ENCODE peak calls at places on chromosomes 5 and 9, in ten cellular contexts. D, V, Q, Z, G, Y, O, B, J and L are unnamed samples.

GRCh38 chr5:55866485-55866884 is 15.3 kb downstream of the IL31RA start:
- DNase-seq in D (no peak), V (no peak), Q (no peak), Z (no peak), G (no peak), Y (no peak), O (no peak), B (no peak), J (no peak), L (no peak)

GRCh38 chr5:142358648-142359047 is 33.8 kb upstream of the SPRY4 start:
- DNase-seq in D (no peak), V (no peak), Q (no peak), Z (no peak), G (no peak), Y (no peak), O (peak), B (no peak), J (no peak), L (no peak)

GRCh38 chr5:997001-997474 is 11.6 kb upstream of the NKD2 start:
- DNase-seq in D (no peak), V (peak), Q (no peak), Z (no peak), G (peak), Y (peak), O (peak), B (no peak), J (peak), L (no peak)

GRCh38 chr5:39730011-39730410 is 305.2 kb upstream of the DAB2 start:
- DNase-seq in D (no peak), V (peak), Q (no peak), Z (no peak), G (peak), Y (no peak), O (no peak), B (no peak), J (no peak), L (no peak)

GRCh38 chr5:154829589-154830218 is 20.7 kb downstream of the FAXDC2 start:
- DNase-seq in D (no peak), V (peak), Q (peak), Z (peak), G (peak), Y (no peak), O (no peak), B (no peak), J (no peak), L (peak)

GRCh38 chr5:132204330-132204729 is 23.3 kb downstream of the P4HA2 start:
- DNase-seq in D (no peak), V (no peak), Q (no peak), Z (no peak), G (no peak), Y (no peak), O (no peak), B (no peak), J (no peak), L (no peak)

GRCh38 chr5:151121652-151122051 is 35.9 kb downstream of the ANXA6 start:
- DNase-seq in D (no peak), V (no peak), Q (no peak), Z (no peak), G (no peak), Y (no peak), O (no peak), B (no peak), J (no peak), L (no peak)

GRCh38 chr5:147887026-147887627 is 8.6 kb downstream of the SCGB3A2 start:
- DNase-seq in D (peak), V (peak), Q (peak), Z (peak), G (peak), Y (no peak), O (no peak), B (peak), J (peak), L (peak)

GRCh38 chr9:90044263-90044662 is 439.5 kb downstream of the GADD45G start:
- DNase-seq in D (no peak), V (peak), Q (no peak), Z (no peak), G (no peak), Y (no peak), O (no peak), B (no peak), J (no peak), L (no peak)

GRCh38 chr5:137096149-137097103 is 402.7 kb downstream of the SPOCK1 start:
- DNase-seq in D (no peak), V (no peak), Q (peak), Z (no peak), G (no peak), Y (no peak), O (no peak), B (no peak), J (no peak), L (no peak)

GRCh38 chr5:56525117-56525516 is 290.2 kb upstream of the MAP3K1 start:
- DNase-seq in D (no peak), V (no peak), Q (peak), Z (peak), G (peak), Y (no peak), O (no peak), B (no peak), J (no peak), L (peak)

GRCh38 chr9:26477963-26478362 is 414.6 kb downstream of the CAAP1 start:
- DNase-seq in D (no peak), V (no peak), Q (no peak), Z (no peak), G (no peak), Y (no peak), O (no peak), B (no peak), J (no peak), L (no peak)

GRCh38 chr9:100589582-100589981 is 11.7 kb downstream of the CAVIN4 start:
- DNase-seq in D (no peak), V (no peak), Q (peak), Z (no peak), G (peak), Y (no peak), O (no peak), B (no peak), J (peak), L (no peak)

GRCh38 chr5:10466446-10467073 is 24.9 kb downstream of the ROPN1L start:
- DNase-seq in D (no peak), V (no peak), Q (no peak), Z (no peak), G (no peak), Y (no peak), O (no peak), B (no peak), J (no peak), L (no peak)

GRCh38 chr9:107438211-107439030 is 51.1 kb downstream of the KLF4 start:
- DNase-seq in D (no peak), V (no peak), Q (peak), Z (no peak), G (no peak), Y (no peak), O (no peak), B (peak), J (no peak), L (no peak)

GRCh38 chr5:179297486-179298180 is 47.6 kb downstream of the ADAMTS2 start:
- DNase-seq in D (no peak), V (no peak), Q (no peak), Z (no peak), G (no peak), Y (no peak), O (peak), B (no peak), J (no peak), L (no peak)

GRCh38 chr5:9624196-9624947 is 5.8 kb downstream of the TAS2R1 start:
- DNase-seq in D (no peak), V (no peak), Q (peak), Z (no peak), G (peak), Y (no peak), O (no peak), B (no peak), J (peak), L (no peak)

GRCh38 chr5:156589859-156590216 is 260.3 kb upstream of the PPP1R2B start:
- DNase-seq in D (no peak), V (no peak), Q (no peak), Z (no peak), G (no peak), Y (no peak), O (no peak), B (no peak), J (no peak), L (no peak)

GRCh38 chr5:112986224-112986623 is 9.6 kb downstream of the DCP2 start:
- DNase-seq in D (no peak), V (no peak), Q (no peak), Z (no peak), G (no peak), Y (no peak), O (no peak), B (no peak), J (no peak), L (no peak)

GRCh38 chr5:56050566-56051292 is 56.0 kb upstream of the IL6ST start:
- DNase-seq in D (no peak), V (no peak), Q (no peak), Z (no peak), G (no peak), Y (no peak), O (no peak), B (no peak), J (peak), L (no peak)

GRCh38 chr9:715310-715709 is 126.2 kb upstream of the DMRT1 start:
- DNase-seq in D (no peak), V (no peak), Q (no peak), Z (no peak), G (no peak), Y (no peak), O (no peak), B (no peak), J (no peak), L (no peak)

GRCh38 chr5:71924980-71925379 is 182.3 kb upstream of the MAP1B start:
- DNase-seq in D (no peak), V (peak), Q (peak), Z (no peak), G (no peak), Y (no peak), O (no peak), B (no peak), J (peak), L (peak)

GRCh38 chr5:11903614-11904269 is 504 bp downstream of the CTNND2 start:
- DNase-seq in D (peak), V (peak), Q (peak), Z (peak), G (peak), Y (peak), O (peak), B (peak), J (no peak), L (no peak)

GRCh38 chr9:122562134-122562760 is 9.3 kb downstream of the OR1N2 start:
- DNase-seq in D (no peak), V (no peak), Q (no peak), Z (no peak), G (no peak), Y (no peak), O (no peak), B (no peak), J (no peak), L (no peak)

GRCh38 chr5:168324864-168325615 is 33.6 kb downstream of the WWC1 start:
- DNase-seq in D (peak), V (peak), Q (peak), Z (peak), G (peak), Y (no peak), O (no peak), B (peak), J (no peak), L (peak)

GRCh38 chr5:101679816-101680215 is 616.3 kb downstream of the SLCO4C1 start:
- DNase-seq in D (no peak), V (peak), Q (peak), Z (no peak), G (peak), Y (no peak), O (no peak), B (no peak), J (peak), L (no peak)

GRCh38 chr9:104896131-104896530 is 31.8 kb downstream of the ABCA1 start:
- DNase-seq in D (no peak), V (no peak), Q (peak), Z (no peak), G (no peak), Y (no peak), O (no peak), B (no peak), J (no peak), L (no peak)

GRCh38 chr5:172931001-172931536 is 28.2 kb upstream of the RPL26L1 start:
- DNase-seq in D (no peak), V (peak), Q (peak), Z (no peak), G (peak), Y (no peak), O (no peak), B (no peak), J (peak), L (no peak)

GRCh38 chr5:172731286-172732073 is 39.5 kb downstream of the DUSP1 start:
- DNase-seq in D (no peak), V (peak), Q (peak), Z (peak), G (peak), Y (no peak), O (no peak), B (peak), J (no peak), L (peak)

GRCh38 chr5:161064800-161065199 is 212.8 kb upstream of the ATP10B start:
- DNase-seq in D (peak), V (no peak), Q (no peak), Z (no peak), G (no peak), Y (no peak), O (no peak), B (no peak), J (no peak), L (no peak)